ENCODE peak calls at places on chromosomes 12 and 14, in four cellular contexts. G, D, S and I are unnamed samples.

GRCh38 chr12:47507221-47507620 is 198.6 kb downstream of the RPAP3 start:
- DNase-seq in G (no peak), S (no peak), D (no peak), I (no peak)

GRCh38 chr14:61269321-61270083 is 11.6 kb downstream of the TMEM30B start:
- DNase-seq in G (peak; percentile 71), S (peak; percentile 39), D (peak; percentile 82), I (peak; percentile 93)

GRCh38 chr12:124449623-124450375 is 117.6 kb downstream of the NCOR2 start:
- DNase-seq in D (no peak), S (no peak), G (peak; percentile 27), I (no peak)

GRCh38 chr12:28051516-28052456 is 79.3 kb upstream of the PTHLH start:
- DNase-seq in G (no peak), D (no peak), S (no peak), I (no peak)

GRCh38 chr12:91781114-91781513 is 364.5 kb downstream of the BTG1 start:
- DNase-seq in G (no peak), D (no peak), S (no peak), I (no peak)

GRCh38 chr12:108959748-108960655 is 60.9 kb downstream of the SVOP start:
- DNase-seq in D (no peak), G (no peak), S (no peak), I (no peak)

GRCh38 chr12:50387972-50388478 is 8.4 kb downstream of the FAM186A start:
- DNase-seq in D (no peak), S (no peak), G (no peak), I (no peak)

GRCh38 chr12:117966511-117966910 is 2.3 kb downstream of the KSR2 start:
- DNase-seq in G (no peak), D (no peak), S (no peak), I (no peak)

GRCh38 chr12:106918746-106919145 is 37.0 kb upstream of the TMEM263 start:
- DNase-seq in S (peak; percentile 17), D (no peak), G (no peak), I (no peak)

GRCh38 chr14:99764222-99764706 is 28.9 kb upstream of the EML1 start:
- DNase-seq in D (no peak), G (no peak), S (no peak), I (no peak)

GRCh38 chr14:93892923-93893549 is 34.1 kb upstream of the FAM181A start:
- DNase-seq in D (peak; percentile 76), S (peak; percentile 41), G (peak; percentile 89), I (peak; percentile 84)

GRCh38 chr12:107759410-107759809 is 1.5 kb downstream of the PRDM4 start:
- DNase-seq in G (no peak), D (no peak), S (no peak), I (peak; percentile 78)

GRCh38 chr14:20427231-20428009 is 8.5 kb downstream of the KLHL33 start:
- DNase-seq in G (no peak), S (no peak), D (no peak), I (no peak)

GRCh38 chr14:69711471-69712216 is 55.3 kb upstream of the SRSF5 start:
- DNase-seq in G (peak; percentile 82), S (no peak), D (no peak), I (peak; percentile 49)

GRCh38 chr12:57744194-57744776 is 554 bp upstream of the TSPAN31 start:
- DNase-seq in S (peak; percentile 73), D (peak; percentile 82), G (peak; percentile 87), I (peak; percentile 85)

GRCh38 chr14:80653951-80654350 is 287.6 kb downstream of the CEP128 start:
- DNase-seq in S (no peak), G (no peak), D (no peak), I (no peak)

GRCh38 chr14:90968025-90968424 is 92.4 kb downstream of the RPS6KA5 start:
- DNase-seq in G (no peak), S (no peak), D (no peak), I (no peak)

GRCh38 chr14:89053303-89053702 is 228.9 kb downstream of the TTC8 start:
- DNase-seq in D (no peak), G (no peak), S (no peak), I (no peak)

GRCh38 chr14:24171422-24172260 is at the start of gene REC8:
- DNase-seq in S (no peak), D (no peak), G (peak; percentile 91), I (peak; percentile 92)
- H3K4me1 ChIP-seq in S (no peaks in the 10 kb centered on the region), D (no peaks in the 10 kb centered on the region), G (no peaks in the 10 kb centered on the region), I (no peaks in the 10 kb centered on the region)

DNA sequence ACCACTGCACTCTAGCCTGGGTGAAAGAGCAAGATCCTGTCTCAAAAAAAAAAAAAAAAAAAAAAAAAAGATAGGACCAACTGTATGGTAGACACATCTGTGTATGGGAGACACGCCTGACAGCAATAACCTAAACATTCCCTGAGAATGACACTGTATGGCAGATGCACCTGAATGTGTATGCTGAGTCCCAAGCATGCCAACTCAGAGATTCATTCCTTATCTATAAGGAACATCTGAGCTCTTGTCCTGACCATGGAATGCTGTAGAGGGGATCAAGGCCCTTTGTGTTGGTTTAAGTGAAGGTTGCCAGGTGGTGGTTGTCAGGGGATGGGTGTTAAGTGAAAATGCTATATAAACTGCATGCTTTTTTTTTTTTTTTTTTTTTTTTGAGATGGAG is 19.2 kb upstream of the LGALS3 start:
- DNase-seq in D (no peak), S (no peak), G (no peak), I (no peak)
- H3K4me1 ChIP-seq in D (no peaks in the 10 kb centered on the region), S (peaks cover 15% of the 10 kb centered on the region), G (peaks cover 9% of the 10 kb centered on the region), I (peaks cover 15% of the 10 kb centered on the region)

DNA sequence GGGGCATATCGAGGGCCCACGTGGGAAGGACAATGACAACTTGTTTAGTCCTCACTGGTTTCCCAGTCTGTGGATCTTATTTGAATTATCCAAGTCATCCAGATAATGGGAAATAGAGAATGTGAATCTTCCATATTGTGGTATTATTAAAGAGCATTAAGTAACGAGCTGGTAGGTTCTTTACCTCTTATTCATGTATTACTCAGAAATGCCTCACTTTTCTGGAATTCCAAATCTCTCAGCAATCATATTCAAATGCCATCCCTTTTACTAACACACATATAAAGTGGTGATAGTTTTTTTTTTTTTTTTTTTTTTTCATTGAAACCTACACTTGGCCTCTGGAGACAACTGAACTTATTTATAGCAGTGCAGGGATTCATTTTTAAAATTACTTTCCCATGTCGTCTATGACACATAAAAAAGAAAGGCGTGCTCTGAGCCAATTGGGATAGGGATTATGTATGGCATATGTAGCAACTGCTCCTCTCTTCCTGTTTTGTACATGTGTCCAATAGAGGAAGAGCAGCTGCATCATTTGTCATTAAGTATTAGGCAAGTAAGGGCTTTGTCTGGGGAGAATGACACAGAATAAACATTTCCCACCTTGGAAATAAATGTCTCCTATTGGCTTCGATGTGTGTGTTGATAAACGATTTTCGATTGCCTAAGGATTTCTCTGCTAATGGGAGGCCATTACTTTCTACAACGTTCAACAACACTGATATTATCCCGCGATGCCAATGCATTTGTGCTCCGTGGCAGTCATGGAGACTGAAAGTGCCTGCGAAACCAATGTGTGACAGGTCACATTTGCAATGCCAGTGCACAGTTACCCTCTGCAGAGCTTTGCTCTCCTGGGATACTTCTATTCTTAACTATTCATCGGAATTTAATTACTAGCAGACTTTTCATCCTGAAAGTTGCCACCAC is 78.6 kb upstream of the IFNG-AS1 start:
- DNase-seq in S (no peak), G (no peak), D (no peak), I (no peak)
- H3K4me1 ChIP-seq in S (no peaks in the 10 kb centered on the region), G (no peaks in the 10 kb centered on the region), D (no peaks in the 10 kb centered on the region), I (no peaks in the 10 kb centered on the region)

DNA sequence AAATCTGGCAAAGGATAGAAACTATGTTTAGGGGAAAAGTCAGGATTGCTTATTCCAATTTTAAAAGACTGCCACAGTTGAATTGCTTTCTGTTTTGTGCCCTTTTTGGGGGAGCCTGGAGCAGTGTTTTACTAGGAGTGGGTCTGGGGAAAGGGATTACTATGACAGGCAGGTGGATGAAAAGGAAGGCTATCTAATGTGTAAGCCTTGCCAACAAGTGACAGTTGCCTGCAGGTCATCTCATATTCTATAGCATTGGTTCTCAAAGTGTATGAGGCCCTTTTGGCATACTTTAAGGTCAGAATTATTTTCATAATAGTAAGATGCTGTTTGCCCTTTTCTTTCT is 4.1 kb downstream of the EID3 start:
- DNase-seq in D (no peak), S (no peak), G (no peak), I (no peak)
- H3K4me1 ChIP-seq in D (no peaks in the 10 kb centered on the region), S (peaks cover 71% of the 10 kb centered on the region), G (peaks cover 14% of the 10 kb centered on the region), I (no peaks in the 10 kb centered on the region)